ENCODE peak calls at places on chromosomes 2 and 18, in seven cellular contexts. U is T-helper 9 cell, B is mesothelial cell of epicardium, Z is NCI-H1417, L is HTR-8/SVneo, D is GM03348, F is psoas muscle. W is an unnamed sample.

GRCh38 chr2:135741043-135741394 is 636 bp upstream of the UBXN4 start:
- DNase-seq in U (no peak), B (no peak), Z (no peak), L (no peak), D (no peak), F (no peak), W (no peak)

GRCh38 chr18:41767960-41768359 is 187.1 kb upstream of the PIK3C3 start:
- DNase-seq in U (no peak), B (no peak), Z (peak), L (peak), D (peak), F (no peak), W (no peak)

GRCh38 chr2:15243762-15244161 is 317.4 kb downstream of the NBAS start:
- DNase-seq in U (no peak), B (no peak), Z (peak), L (peak), D (no peak), F (no peak), W (no peak)

GRCh38 chr2:141611981-141612380 is 518.8 kb downstream of the LRP1B start:
- DNase-seq in U (no peak), B (no peak), Z (no peak), L (no peak), D (no peak), F (no peak), W (no peak)

GRCh38 chr2:48677450-48677849 is 59.8 kb downstream of the GTF2A1L start:
- DNase-seq in U (no peak), B (no peak), Z (no peak), L (no peak), D (no peak), F (no peak), W (no peak)

GRCh38 chr2:216516730-216517350 is 18.2 kb downstream of the RPL37A start:
- DNase-seq in U (no peak), B (no peak), Z (peak), L (peak), D (peak), F (no peak), W (peak)

GRCh38 chr2:74843371-74844298 is 9.7 kb downstream of the HK2 start:
- DNase-seq in U (no peak), B (no peak), Z (no peak), L (peak), D (peak), F (no peak), W (peak)

GRCh38 chr2:86435531-86435930 is 5.6 kb upstream of the KDM3A start:
- DNase-seq in U (no peak), B (no peak), Z (no peak), L (no peak), D (no peak), F (no peak), W (no peak)

GRCh38 chr18:45916302-45916701 is 50.8 kb downstream of the EPG5 start:
- DNase-seq in U (no peak), B (no peak), Z (peak), L (no peak), D (no peak), F (no peak), W (no peak)

GRCh38 chr18:31099490-31100230 is 2.6 kb downstream of the DSC2 start:
- DNase-seq in U (no peak), B (no peak), Z (no peak), L (no peak), D (no peak), F (no peak), W (no peak)

GRCh38 chr2:119638891-119639539 is 40.0 kb upstream of the TMEM177 start:
- DNase-seq in U (no peak), B (no peak), Z (peak), L (no peak), D (no peak), F (no peak), W (no peak)

GRCh38 chr2:224429441-224429810 is 27.5 kb upstream of the FAM124B start:
- DNase-seq in U (no peak), B (no peak), Z (no peak), L (no peak), D (no peak), F (no peak), W (no peak)

GRCh38 chr2:26018184-26018716 is 15.6 kb upstream of the RAB10 start:
- DNase-seq in U (no peak), B (no peak), Z (peak), L (peak), D (peak), F (peak), W (peak)

GRCh38 chr18:23852236-23853045 is 162.1 kb upstream of the TTC39C start:
- DNase-seq in U (no peak), B (no peak), Z (no peak), L (no peak), D (no peak), F (no peak), W (no peak)

GRCh38 chr2:225010804-225011203 is 31.5 kb downstream of the DOCK10 start:
- DNase-seq in U (no peak), B (no peak), Z (no peak), L (peak), D (peak), F (no peak), W (no peak)

GRCh38 chr2:133972297-133972696 is 281.6 kb upstream of the MGAT5 start:
- DNase-seq in U (no peak), B (no peak), Z (no peak), L (no peak), D (no peak), F (no peak), W (no peak)

GRCh38 chr2:121532894-121533293 is 2.2 kb downstream of the RNU4ATAC start:
- DNase-seq in U (no peak), B (no peak), Z (peak), L (no peak), D (no peak), F (no peak), W (peak)

GRCh38 chr2:54635554-54636152 is 87.8 kb upstream of the EML6 start:
- DNase-seq in U (no peak), B (no peak), Z (no peak), L (no peak), D (peak), F (no peak), W (no peak)

GRCh38 chr2:45353879-45354278 is 257.2 kb downstream of the SRBD1 start:
- DNase-seq in U (no peak), B (no peak), Z (no peak), L (peak), D (peak), F (no peak), W (no peak)

GRCh38 chr18:3454365-3455089 is 4.6 kb downstream of the TGIF1 start:
- DNase-seq in U (no peak), B (no peak), Z (peak), L (no peak), D (peak), F (no peak), W (peak)

GRCh38 chr2:953408-953807 is 2.8 kb downstream of the SNTG2 start:
- DNase-seq in U (no peak), B (no peak), Z (no peak), L (no peak), D (no peak), F (no peak), W (no peak)

GRCh38 chr18:6315556-6316331 is 99.0 kb downstream of the L3MBTL4 start:
- DNase-seq in U (no peak), B (no peak), Z (no peak), L (no peak), D (no peak), F (no peak), W (no peak)

GRCh38 chr18:24862225-24862893 is 401.9 kb downstream of the HRH4 start:
- DNase-seq in U (no peak), B (no peak), Z (no peak), L (no peak), D (no peak), F (no peak), W (no peak)

GRCh38 chr2:113309655-113310387 is 31.1 kb upstream of the PAX8 start:
- DNase-seq in U (no peak), B (no peak), Z (no peak), L (no peak), D (peak), F (no peak), W (no peak)

GRCh38 chr2:170744248-170745002 is 25.8 kb upstream of the ERICH2 start:
- DNase-seq in U (no peak), B (no peak), Z (no peak), L (no peak), D (no peak), F (no peak), W (no peak)

GRCh38 chr2:17257194-17257909 is 260.9 kb downstream of the RAD51AP2 start:
- DNase-seq in U (no peak), B (no peak), Z (no peak), L (no peak), D (peak), F (no peak), W (no peak)

GRCh38 chr2:215171151-215171550 is 32.7 kb upstream of the ABCA12 start:
- DNase-seq in U (no peak), B (no peak), Z (no peak), L (peak), D (peak), F (no peak), W (peak)

GRCh38 chr2:119659601-119660342 is 19.2 kb upstream of the TMEM177 start:
- DNase-seq in U (peak), B (no peak), Z (peak), L (peak), D (peak), F (peak), W (peak)

W was measured in MM.1S.